ENCODE peak calls at places on chromosomes 3 and 15, in six cellular contexts. S, X, Z, D, Q and H are unnamed samples.

GRCh38 chr3:5017953-5018531 is 38.8 kb downstream of the BHLHE40 start:
- DNase-seq in S (no peak), X (peak; percentile 59), Z (no peak), D (no peak), Q (no peak), H (peak; percentile 58)

GRCh38 chr3:172561894-172562664 is 38.8 kb upstream of the TNFSF10 start:
- DNase-seq in S (no peak), X (no peak), Z (no peak), D (no peak), Q (peak; percentile 21), H (no peak)

GRCh38 chr15:77035584-77035983 is 35.3 kb downstream of the TSPAN3 start:
- DNase-seq in S (no peak), X (peak; percentile 11), Z (no peak), D (no peak), Q (no peak), H (no peak)

GRCh38 chr15:65553691-65554090 is 23.4 kb downstream of the HACD3 start:
- DNase-seq in S (no peak), X (no peak), Z (no peak), D (no peak), Q (no peak), H (no peak)

GRCh38 chr3:48470286-48470685 is 23.7 kb downstream of the ATRIP start:
- DNase-seq in S (no peak), X (no peak), Z (no peak), D (no peak), Q (no peak), H (no peak)

GRCh38 chr15:76799760-76800159 is 105.4 kb downstream of the SCAPER start:
- DNase-seq in S (no peak), X (no peak), Z (no peak), D (peak; percentile 46), Q (no peak), H (no peak)

GRCh38 chr15:101288905-101289513 is 6.0 kb downstream of the SNRPA1 start:
- DNase-seq in S (no peak), X (no peak), Z (no peak), D (no peak), Q (no peak), H (no peak)

GRCh38 chr15:77538793-77539487 is 93.8 kb downstream of the LINGO1 start:
- DNase-seq in S (no peak), X (peak; percentile 96), Z (no peak), D (no peak), Q (no peak), H (no peak)

GRCh38 chr3:98612587-98612986 is 19.2 kb upstream of the CPOX start:
- DNase-seq in S (no peak), X (no peak), Z (no peak), D (no peak), Q (peak; percentile 12), H (no peak)